ENCODE peak calls at places on chromosomes 13 and 19, in six cellular contexts. T is H9, G is IMR-90, N is mesendoderm, C is H1, E is mesenchymal stem cell. M is an unnamed sample.
A peak's percentile ranks its signal among the peaks of the same experiment; 100 is the strongest.

GRCh38 chr19:48468806-48469055 is 438 bp upstream of the CYTH2 start:
- DNase-seq in T (no peak), G (no peak), N (no peak), C (no peak), E (no peak), M (no peak)

GRCh38 chr19:33946535-33947323 is 150.1 kb downstream of the KCTD15 start:
- DNase-seq in T (no peak), G (no peak), N (no peak), C (no peak), E (no peak), M (no peak)

GRCh38 chr19:30719991-30720329 is 347.8 kb downstream of the ZNF536 start:
- DNase-seq in T (peak; percentile 52), G (no peak), N (peak; percentile 78), C (peak; percentile 58), E (peak; percentile 4), M (no peak)

GRCh38 chr13:106088094-106088493 is 447.4 kb downstream of the EFNB2 start:
- DNase-seq in T (no peak), G (peak; percentile 11), N (no peak), C (no peak), E (no peak), M (no peak)

GRCh38 chr19:4523306-4524110 is 5.2 kb upstream of the PLIN4 start:
- DNase-seq in T (peak; percentile 69), G (peak; percentile 10), N (peak; percentile 42), C (peak; percentile 88), E (peak; percentile 29), M (no peak)

GRCh38 chr13:30569901-30570576 is 47.7 kb upstream of the USPL1 start:
- DNase-seq in T (peak; percentile 37), G (peak; percentile 99), N (peak; percentile 69), C (peak; percentile 40), E (peak; percentile 96), M (no peak)

GRCh38 chr19:54430306-54431254 is 15.3 kb downstream of the TTYH1 start:
- DNase-seq in T (peak; percentile 85), G (no peak), N (peak; percentile 91), C (peak; percentile 94), E (peak; percentile 68), M (no peak)

GRCh38 chr13:39998166-39998565 is 342.7 kb downstream of the COG6 start:
- DNase-seq in T (no peak), G (no peak), N (no peak), C (no peak), E (no peak), M (no peak)

GRCh38 chr19:37997911-37998344 is 90.9 kb downstream of the SIPA1L3 start:
- DNase-seq in T (no peak), G (peak; percentile 97), N (no peak), C (no peak), E (peak; percentile 91), M (no peak)

GRCh38 chr19:51317381-51317780 is 5.9 kb downstream of the IGLON5 start:
- DNase-seq in T (no peak), G (no peak), N (no peak), C (no peak), E (no peak), M (no peak)

GRCh38 chr19:42569193-42569592 is 25.5 kb downstream of the CEACAM8 start:
- DNase-seq in T (no peak), G (no peak), N (no peak), C (no peak), E (no peak), M (no peak)

GRCh38 chr19:23769691-23770468 is 11.2 kb upstream of the ZNF681 start:
- DNase-seq in T (no peak), G (no peak), N (no peak), C (no peak), E (no peak), M (no peak)

GRCh38 chr13:28451482-28452217 is 43.3 kb downstream of the FLT1 start:
- DNase-seq in T (peak; percentile 59), G (no peak), N (peak; percentile 55), C (no peak), E (no peak), M (no peak)

GRCh38 chr19:51375504-51376221 is 3.2 kb upstream of the NKG7 start:
- DNase-seq in T (no peak), G (no peak), N (no peak), C (no peak), E (no peak), M (no peak)

GRCh38 chr13:102825921-102826706 is 19.7 kb upstream of the ERCC5 start:
- DNase-seq in T (no peak), G (peak; percentile 93), N (peak; percentile 42), C (no peak), E (peak; percentile 84), M (no peak)

GRCh38 chr19:6100284-6100915 is 9.9 kb downstream of the RFX2 start:
- DNase-seq in T (no peak), G (no peak), N (no peak), C (no peak), E (peak; percentile 28), M (no peak)

GRCh38 chr13:27270594-27271520 is at the start of gene RASL11A:
- DNase-seq in T (peak; percentile 89), G (peak; percentile 87), N (peak; percentile 89), C (peak; percentile 92), E (peak; percentile 91), M (peak; percentile 83)

GRCh38 chr13:80039000-80039399 is 301.9 kb downstream of the SPRY2 start:
- DNase-seq in T (no peak), G (no peak), N (no peak), C (no peak), E (no peak), M (no peak)

GRCh38 chr13:24671367-24672117 is 8.7 kb upstream of the ATP12A start:
- DNase-seq in T (peak; percentile 61), G (peak; percentile 72), N (peak; percentile 94), C (no peak), E (peak; percentile 92), M (peak; percentile 48)

GRCh38 chr13:21420706-21421105 is 38.4 kb downstream of the ZDHHC20 start:
- DNase-seq in T (no peak), G (peak; percentile 58), N (no peak), C (no peak), E (peak; percentile 47), M (no peak)

GRCh38 chr19:543912-544608 is at the start of gene GZMM:
- DNase-seq in T (peak; percentile 23), G (no peak), N (no peak), C (no peak), E (no peak), M (no peak)

GRCh38 chr19:11987405-11988231 is 22.8 kb downstream of the ZNF763 start:
- DNase-seq in T (peak; percentile 96), G (peak; percentile 91), N (peak; percentile 98), C (peak; percentile 96), E (peak; percentile 96), M (peak; percentile 91)

GRCh38 chr13:72025836-72026235 is 158.8 kb upstream of the DACH1 start:
- DNase-seq in T (no peak), G (no peak), N (no peak), C (no peak), E (no peak), M (no peak)

DNA sequence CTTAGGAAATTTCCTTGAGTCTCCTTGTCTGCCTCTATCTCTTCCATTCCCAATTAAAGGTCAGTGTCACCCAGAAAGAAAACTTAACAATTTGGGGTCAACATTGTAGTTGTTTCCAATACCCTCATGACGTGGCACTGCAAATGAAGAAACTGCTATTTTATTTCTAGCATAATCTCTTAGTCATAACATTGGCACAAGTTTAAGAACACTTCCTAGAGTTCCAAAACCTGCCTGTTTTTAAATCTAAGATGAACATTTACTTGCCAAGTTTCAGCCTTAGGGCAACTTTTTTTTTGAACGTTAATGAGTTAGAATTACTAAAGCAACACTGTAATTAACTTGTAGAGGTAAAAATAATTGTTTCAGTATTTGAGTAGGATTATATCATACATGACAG is 108.0 kb downstream of the LMO7 start:
- DNase-seq in T (no peak), G (no peak), N (no peak), C (no peak), E (no peak), M (no peak)
- H2BK15ac ChIP-seq in T (no peak overlapping the region), G (no peak overlapping the region), N (no peak overlapping the region), C (no peak overlapping the region), E (no peak overlapping the region), M (no peak overlapping the region)

GRCh38 chr13:33274264-33274663 is 11.3 kb downstream of the STARD13 start:
- DNase-seq in T (no peak), G (no peak), N (peak; percentile 28), C (no peak), E (no peak), M (no peak)

GRCh38 chr13:33275916-33276315 is 9.6 kb downstream of the STARD13 start:
- DNase-seq in T (no peak), G (peak; percentile 76), N (no peak), C (no peak), E (no peak), M (no peak)

GRCh38 chr13:33277946-33278345 is 7.6 kb downstream of the STARD13 start:
- DNase-seq in T (no peak), G (no peak), N (no peak), C (no peak), E (peak; percentile 79), M (no peak)

GRCh38 chr13:33277351-33277750 is 8.2 kb downstream of the STARD13 start:
- DNase-seq in T (no peak), G (no peak), N (no peak), C (no peak), E (no peak), M (no peak)

DNA sequence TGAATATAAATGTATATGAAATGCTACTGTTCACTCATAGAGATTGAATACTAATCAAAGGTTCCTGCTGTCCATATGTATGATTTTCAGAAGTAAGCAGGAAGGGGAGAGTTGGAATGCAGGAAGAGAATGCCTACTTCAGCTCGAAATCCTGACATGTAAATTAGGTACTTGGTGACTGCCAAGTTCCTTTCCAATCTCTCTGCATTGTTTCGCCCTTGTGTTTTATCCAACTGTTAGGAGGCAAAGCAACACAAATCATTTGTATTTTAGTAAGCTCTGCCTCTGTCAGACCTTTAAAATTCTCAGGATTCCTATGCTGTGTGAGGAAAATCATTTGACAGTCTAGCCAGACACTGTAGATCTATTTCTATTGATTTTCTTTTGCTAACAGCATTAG is 9.0 kb downstream of the STARD13 start:
- DNase-seq in T (no peak), G (no peak), N (peak; percentile 64), C (no peak), E (no peak), M (no peak)
- H2BK120ac ChIP-seq in T (no peak overlapping the region), G (peak overlapping the region; percentile 21), N (no peak overlapping the region), C (no peak overlapping the region), E (no peak overlapping the region), M (no peak overlapping the region)

GRCh38 chr19:49542446-49542845 is 14.6 kb downstream of the RCN3 start:
- DNase-seq in T (no peak), G (no peak), N (no peak), C (no peak), E (no peak), M (no peak)
- H2BK15ac ChIP-seq in T (no peak overlapping the region), G (no peak overlapping the region), N (no peak overlapping the region), C (no peak overlapping the region), E (no peak overlapping the region), M (no peak overlapping the region)

DNA sequence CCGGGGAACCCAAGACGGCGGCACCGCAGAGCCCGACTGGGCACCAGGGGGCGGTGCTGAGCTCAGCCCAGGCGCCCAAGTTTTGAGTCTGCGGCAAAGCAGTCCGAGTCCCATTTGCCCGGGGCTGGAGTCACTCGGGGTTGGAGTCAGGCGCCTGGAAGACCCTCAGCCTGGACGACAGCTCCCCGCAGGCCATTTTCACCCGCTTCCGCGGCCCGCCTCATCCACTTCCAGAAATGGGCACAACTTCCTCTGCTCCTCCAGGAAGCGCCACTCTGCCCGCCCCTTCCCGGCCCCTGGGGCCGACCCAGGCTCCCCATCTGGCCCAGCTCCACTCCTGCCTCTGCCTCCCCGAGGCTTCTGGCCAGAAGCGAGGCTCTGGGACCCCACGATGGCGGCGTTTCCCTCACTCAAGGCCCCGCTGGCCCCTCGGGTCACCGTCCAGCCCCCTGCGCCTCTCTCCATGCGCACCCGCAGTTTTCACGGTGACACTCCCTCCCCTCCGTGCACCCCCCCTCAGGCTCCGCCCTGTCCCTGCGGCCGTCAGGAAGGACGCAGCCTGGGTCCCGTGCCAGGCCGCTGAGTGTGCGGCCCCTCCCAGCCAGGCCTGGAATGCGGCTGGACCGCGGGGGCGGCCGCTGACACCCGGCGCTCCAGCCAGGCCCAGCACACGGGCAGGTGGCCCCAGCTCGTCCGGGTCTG is 4.9 kb downstream of the SERTAD1 start:
- DNase-seq in T (peak; percentile 89), G (peak; percentile 92), N (peak; percentile 93), C (peak; percentile 96), E (peak; percentile 94), M (peak; percentile 88)
- H2BK120ac ChIP-seq in T (no peak overlapping the region), G (peak overlapping the region; percentile 98), N (no peak overlapping the region), C (no peak overlapping the region), E (peak overlapping the region; percentile 86), M (peak overlapping the region; percentile 49)

M was measured in neuronal stem cell.